ENCODE peak calls at places on chromosomes 7 and 10, in four cellular contexts. E, K, O and T are unnamed samples.

GRCh38 chr10:79397575-79398303 is 47.7 kb downstream of the ZCCHC24 start:
- DNase-seq in E (no peak), K (no peak), O (no peak), T (no peak)

GRCh38 chr10:24899571-24899970 is 52.8 kb downstream of the PRTFDC1 start:
- DNase-seq in E (no peak), K (no peak), O (no peak), T (no peak)

GRCh38 chr10:79050896-79051555 is 17.7 kb upstream of the ZMIZ1 start:
- DNase-seq in E (no peak), K (no peak), O (no peak), T (no peak)

GRCh38 chr7:146000882-146001281 is 115.7 kb upstream of the CNTNAP2 start:
- DNase-seq in E (no peak), K (no peak), O (no peak), T (no peak)

GRCh38 chr10:117241541-117242462 is 888 bp downstream of the SLC18A2 start:
- DNase-seq in E (no peak), K (no peak), O (no peak), T (peak)

GRCh38 chr10:71821909-71822763 is 28.9 kb downstream of the PSAP start:
- DNase-seq in E (no peak), K (no peak), O (no peak), T (no peak)

GRCh38 chr7:18153183-18153748 is 125.6 kb upstream of the PRPS1L1 start:
- DNase-seq in E (no peak), K (no peak), O (no peak), T (no peak)

GRCh38 chr7:121097577-121097976 is 109.1 kb downstream of the CPED1 start:
- DNase-seq in E (no peak), K (no peak), O (no peak), T (no peak)

GRCh38 chr7:159192761-159193453 is 48.2 kb upstream of the VIPR2 start:
- DNase-seq in E (no peak), K (no peak), O (no peak), T (no peak)

GRCh38 chr7:134878731-134879295 is 99.4 kb downstream of the CALD1 start:
- DNase-seq in E (no peak), K (no peak), O (no peak), T (no peak)

GRCh38 chr7:110296321-110296720 is 794.6 kb upstream of the LRRN3 start:
- DNase-seq in E (no peak), K (no peak), O (no peak), T (no peak)

GRCh38 chr7:158423190-158423555 is 164.4 kb downstream of the PTPRN2 start:
- DNase-seq in E (no peak), K (no peak), O (no peak), T (no peak)

GRCh38 chr7:122100021-122100420 is 44.0 kb downstream of the AASS start:
- DNase-seq in E (no peak), K (no peak), O (no peak), T (no peak)

GRCh38 chr7:76507723-76508406 is 2.5 kb upstream of the UPK3B start:
- DNase-seq in E (peak), K (no peak), O (peak), T (no peak)

GRCh38 chr10:124917168-124917938 is 24.6 kb upstream of the ZRANB1 start:
- DNase-seq in E (peak), K (no peak), O (peak), T (peak)

GRCh38 chr7:125644113-125644512 is 714.5 kb upstream of the POT1 start:
- DNase-seq in E (no peak), K (no peak), O (no peak), T (no peak)

GRCh38 chr10:69327463-69328345 is 49.4 kb downstream of the HK1 start:
- DNase-seq in E (peak), K (no peak), O (no peak), T (no peak)

GRCh38 chr10:7258948-7259523 is 151.8 kb downstream of the SFMBT2 start:
- DNase-seq in E (no peak), K (no peak), O (no peak), T (peak)
- TF ChIP-seq SPI1 in E (no peak), K (no peak), O (no peak), T (no peak)

DNA sequence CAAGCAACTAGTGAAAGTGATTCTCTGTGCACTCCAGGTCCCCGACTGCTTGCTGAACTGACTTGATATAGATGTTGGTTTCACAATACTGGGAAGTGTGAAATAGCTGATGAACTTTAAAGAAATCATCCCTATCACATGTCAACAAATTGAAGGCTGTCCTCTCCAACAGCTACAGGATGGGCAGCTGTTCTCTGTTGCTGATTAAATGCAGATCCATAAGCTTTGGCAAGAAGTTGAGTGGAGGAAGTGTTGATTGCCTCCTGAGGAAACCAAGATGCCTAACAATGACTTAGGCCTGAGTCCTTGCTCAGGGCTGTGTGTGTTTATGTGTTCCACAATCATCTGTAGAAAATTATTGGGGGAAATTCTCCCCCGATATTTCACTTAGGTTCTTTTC is 130.4 kb upstream of the GDF10 start:
- DNase-seq in E (no peak), K (no peak), O (no peak), T (no peak)
- TF ChIP-seq SPI1 in E (no peak), K (no peak), O (no peak), T (no peak)

DNA sequence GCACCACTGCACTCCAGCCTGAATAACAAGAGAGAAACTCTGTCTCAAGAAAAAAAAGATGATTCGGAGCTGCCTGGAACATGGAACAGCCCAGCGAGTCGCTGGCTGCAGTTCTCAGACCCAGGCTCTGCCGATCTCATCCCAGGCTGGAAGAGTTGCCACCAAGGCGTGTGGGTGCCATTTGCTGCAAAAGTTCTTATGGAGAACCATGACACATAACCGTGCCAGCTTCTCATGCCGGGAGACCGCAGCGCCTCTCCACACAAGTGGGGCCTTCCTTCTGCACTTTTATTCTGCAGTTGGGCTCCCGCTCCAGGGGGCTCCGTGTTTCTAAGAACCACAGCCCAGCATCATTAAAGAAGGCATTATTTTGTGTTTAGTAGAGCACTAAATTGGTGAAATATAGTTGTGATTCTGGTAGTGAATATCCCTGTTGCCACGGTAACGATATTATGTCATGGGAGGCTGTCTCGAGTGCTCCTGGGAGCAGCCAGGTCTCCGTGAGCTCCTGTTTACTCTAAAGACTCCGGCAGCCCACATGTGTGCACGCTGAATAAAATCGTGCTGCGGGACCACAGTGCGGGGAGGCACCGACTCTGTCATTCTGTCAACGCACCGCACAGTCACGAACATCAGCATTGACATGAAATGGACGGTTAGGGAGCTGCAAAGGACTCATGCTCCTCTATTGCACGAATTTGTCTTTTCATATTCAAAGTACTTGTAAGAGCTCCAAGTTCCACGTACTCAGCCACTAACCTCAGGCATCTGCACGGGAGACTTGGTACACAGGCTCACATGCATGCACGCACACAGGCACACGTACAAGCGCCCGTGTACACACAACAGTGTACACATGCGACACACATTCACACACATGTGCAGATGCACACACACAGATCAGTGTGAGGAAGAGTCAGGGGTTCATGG is 68.8 kb upstream of the PITRM1 start:
- DNase-seq in E (no peak), K (no peak), O (no peak), T (no peak)
- TF ChIP-seq SPI1 in E (no peak), K (no peak), O (no peak), T (no peak)

GRCh38 chr10:32073676-32074075 is 17.5 kb upstream of the KIF5B start:
- DNase-seq in E (no peak), K (no peak), O (no peak), T (no peak)

GRCh38 chr10:32072025-32072787 is 16.0 kb upstream of the KIF5B start:
- DNase-seq in E (no peak), K (no peak), O (no peak), T (no peak)

GRCh38 chr10:32068569-32068968 is 12.3 kb upstream of the KIF5B start:
- DNase-seq in E (no peak), K (no peak), O (no peak), T (no peak)

GRCh38 chr10:32073128-32073527 is 16.9 kb upstream of the KIF5B start:
- DNase-seq in E (no peak), K (no peak), O (no peak), T (no peak)

GRCh38 chr10:32070645-32071044 is 14.4 kb upstream of the KIF5B start:
- DNase-seq in E (no peak), K (no peak), O (no peak), T (no peak)
- TF ChIP-seq SPI1 in E (no peak), K (no peak), O (no peak), T (no peak)